ENCODE peak calls at places on chromosome X, in ten cellular contexts. One of them, this sample, is unnamed.

GRCh38 chrX:40097492-40098263 is at the start of gene BCOR:
- DNase-seq in colonic mucosa: peak; percentile 81
- DNase-seq in tibial nerve: no peak
- DNase-seq in hepatocyte: peak; percentile 89
- DNase-seq in left lung: peak; percentile 88
- DNase-seq in cardiac muscle cell: peak; percentile 83
- DNase-seq in upper lobe of right lung: peak; percentile 91
- DNase-seq in fibroblast of mammary gland: no peak
- DNase-seq in A549: peak; percentile 80
- DNase-seq in aorta: peak; percentile 86
- DNase-seq in this sample: no peak

GRCh38 chrX:15471016-15471415 is 22.1 kb downstream of the PIR start:
- DNase-seq in upper lobe of right lung: no peak
- DNase-seq in hepatocyte: peak; percentile 84
- DNase-seq in fibroblast of mammary gland: peak; percentile 75
- DNase-seq in cardiac muscle cell: peak; percentile 73
- DNase-seq in aorta: peak; percentile 64
- DNase-seq in A549: peak; percentile 70
- DNase-seq in colonic mucosa: peak; percentile 69
- DNase-seq in tibial nerve: peak; percentile 19
- DNase-seq in left lung: no peak
- DNase-seq in this sample: no peak

GRCh38 chrX:134236690-134237362 is at the start of gene CCDC160:
- DNase-seq in fibroblast of mammary gland: peak; percentile 4
- DNase-seq in hepatocyte: peak; percentile 68
- DNase-seq in cardiac muscle cell: peak; percentile 96
- DNase-seq in upper lobe of right lung: peak; percentile 73
- DNase-seq in left lung: peak; percentile 78
- DNase-seq in A549: peak; percentile 7
- DNase-seq in tibial nerve: peak; percentile 14
- DNase-seq in colonic mucosa: peak; percentile 25
- DNase-seq in aorta: peak; percentile 58
- DNase-seq in this sample: no peak

GRCh38 chrX:56025872-56026571 is 206.1 kb upstream of the KLF8 start:
- DNase-seq in cardiac muscle cell: no peak
- DNase-seq in left lung: no peak
- DNase-seq in aorta: no peak
- DNase-seq in A549: peak; percentile 22
- DNase-seq in fibroblast of mammary gland: no peak
- DNase-seq in upper lobe of right lung: no peak
- DNase-seq in colonic mucosa: no peak
- DNase-seq in hepatocyte: no peak
- DNase-seq in tibial nerve: no peak
- DNase-seq in this sample: no peak

GRCh38 chrX:99933865-99934264 is 476.2 kb downstream of the PCDH19 start:
- DNase-seq in tibial nerve: no peak
- DNase-seq in upper lobe of right lung: no peak
- DNase-seq in cardiac muscle cell: no peak
- DNase-seq in fibroblast of mammary gland: no peak
- DNase-seq in A549: no peak
- DNase-seq in aorta: no peak
- DNase-seq in left lung: no peak
- DNase-seq in colonic mucosa: no peak
- DNase-seq in hepatocyte: no peak
- DNase-seq in this sample: no peak

GRCh38 chrX:46485897-46486296 is 59.3 kb downstream of the ZNF674 start:
- DNase-seq in hepatocyte: no peak
- DNase-seq in left lung: no peak
- DNase-seq in upper lobe of right lung: no peak
- DNase-seq in tibial nerve: no peak
- DNase-seq in aorta: no peak
- DNase-seq in cardiac muscle cell: no peak
- DNase-seq in A549: no peak
- DNase-seq in fibroblast of mammary gland: no peak
- DNase-seq in colonic mucosa: no peak
- DNase-seq in this sample: no peak

GRCh38 chrX:45767021-45767491 is 566.4 kb upstream of the DIPK2B start:
- DNase-seq in cardiac muscle cell: no peak
- DNase-seq in A549: peak; percentile 30
- DNase-seq in fibroblast of mammary gland: peak; percentile 55
- DNase-seq in colonic mucosa: no peak
- DNase-seq in aorta: no peak
- DNase-seq in upper lobe of right lung: no peak
- DNase-seq in tibial nerve: no peak
- DNase-seq in hepatocyte: no peak
- DNase-seq in left lung: no peak
- DNase-seq in this sample: no peak

GRCh38 chrX:24494544-24495113 is 29.5 kb downstream of the PDK3 start:
- DNase-seq in aorta: no peak
- DNase-seq in fibroblast of mammary gland: peak; percentile 72
- DNase-seq in colonic mucosa: peak; percentile 71
- DNase-seq in tibial nerve: no peak
- DNase-seq in left lung: no peak
- DNase-seq in upper lobe of right lung: no peak
- DNase-seq in A549: peak; percentile 74
- DNase-seq in hepatocyte: peak; percentile 79
- DNase-seq in cardiac muscle cell: no peak
- DNase-seq in this sample: no peak

GRCh38 chrX:123993904-123994635 is 32.6 kb downstream of the STAG2 start:
- DNase-seq in cardiac muscle cell: no peak
- DNase-seq in fibroblast of mammary gland: no peak
- DNase-seq in left lung: no peak
- DNase-seq in colonic mucosa: no peak
- DNase-seq in hepatocyte: no peak
- DNase-seq in A549: no peak
- DNase-seq in aorta: no peak
- DNase-seq in upper lobe of right lung: no peak
- DNase-seq in tibial nerve: no peak
- DNase-seq in this sample: no peak

GRCh38 chrX:11364835-11365234 is 71.6 kb downstream of the AMELX start:
- DNase-seq in colonic mucosa: no peak
- DNase-seq in cardiac muscle cell: no peak
- DNase-seq in fibroblast of mammary gland: no peak
- DNase-seq in upper lobe of right lung: no peak
- DNase-seq in left lung: no peak
- DNase-seq in aorta: no peak
- DNase-seq in A549: no peak
- DNase-seq in hepatocyte: no peak
- DNase-seq in tibial nerve: no peak
- DNase-seq in this sample: no peak

DNA sequence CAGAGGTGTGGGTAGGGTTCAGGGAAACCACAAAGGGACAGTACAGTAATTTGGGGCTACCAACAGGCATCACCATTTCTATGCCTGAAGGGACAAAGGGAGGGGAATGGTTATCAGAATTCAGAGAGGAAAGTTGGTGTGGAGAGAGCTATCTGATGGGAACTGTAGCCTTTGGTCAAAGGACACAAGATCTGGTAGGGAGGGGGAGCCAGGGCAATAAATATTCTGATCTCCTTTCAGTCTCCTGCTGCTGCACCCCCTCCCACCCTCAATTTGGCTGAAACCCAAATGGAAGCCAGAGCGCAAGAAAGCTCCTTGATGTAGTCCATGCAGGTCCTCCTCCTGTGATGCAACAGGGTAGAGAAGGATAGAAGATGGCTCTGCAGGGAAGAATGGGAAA is 14.6 kb downstream of the PGK1 start:
- DNase-seq in tibial nerve: no peak
- DNase-seq in aorta: no peak
- DNase-seq in fibroblast of mammary gland: no peak
- DNase-seq in cardiac muscle cell: no peak
- DNase-seq in colonic mucosa: no peak
- DNase-seq in hepatocyte: no peak
- DNase-seq in left lung: no peak
- DNase-seq in upper lobe of right lung: no peak
- DNase-seq in A549: no peak
- DNase-seq in this sample: no peak
- H3K4me3 ChIP-seq in tibial nerve: no peak overlapping the region
- H3K4me3 ChIP-seq in aorta: no peak overlapping the region
- H3K4me3 ChIP-seq in fibroblast of mammary gland: no peak overlapping the region
- H3K4me3 ChIP-seq in cardiac muscle cell: no peak overlapping the region
- H3K4me3 ChIP-seq in colonic mucosa: no peak overlapping the region
- H3K4me3 ChIP-seq in hepatocyte: no peak overlapping the region
- H3K4me3 ChIP-seq in left lung: no peak overlapping the region
- H3K4me3 ChIP-seq in upper lobe of right lung: no peak overlapping the region
- H3K4me3 ChIP-seq in A549: no peak overlapping the region
- H3K4me3 ChIP-seq in this sample: no peak overlapping the region

GRCh38 chrX:418927-419729 is 32.4 kb upstream of the PPP2R3B start:
- DNase-seq in hepatocyte: no peak
- DNase-seq in cardiac muscle cell: no peak
- DNase-seq in colonic mucosa: no peak
- DNase-seq in aorta: peak; percentile 24
- DNase-seq in upper lobe of right lung: no peak
- DNase-seq in fibroblast of mammary gland: no peak
- DNase-seq in tibial nerve: no peak
- DNase-seq in A549: no peak
- DNase-seq in left lung: peak; percentile 76
- DNase-seq in this sample: no peak

GRCh38 chrX:410296-410695 is 23.6 kb upstream of the PPP2R3B start:
- DNase-seq in A549: no peak
- DNase-seq in cardiac muscle cell: no peak
- DNase-seq in upper lobe of right lung: no peak
- DNase-seq in left lung: peak; percentile 51
- DNase-seq in aorta: no peak
- DNase-seq in tibial nerve: no peak
- DNase-seq in colonic mucosa: no peak
- DNase-seq in fibroblast of mammary gland: no peak
- DNase-seq in hepatocyte: no peak
- DNase-seq in this sample: no peak

GRCh38 chrX:413322-414201 is 26.9 kb upstream of the PPP2R3B start:
- DNase-seq in A549: no peak
- DNase-seq in fibroblast of mammary gland: no peak
- DNase-seq in hepatocyte: no peak
- DNase-seq in cardiac muscle cell: peak; percentile 69
- DNase-seq in colonic mucosa: no peak
- DNase-seq in tibial nerve: no peak
- DNase-seq in upper lobe of right lung: no peak
- DNase-seq in left lung: peak; percentile 68
- DNase-seq in aorta: peak; percentile 54
- DNase-seq in this sample: no peak
- H3K4me3 ChIP-seq in A549: no peak overlapping the region
- H3K4me3 ChIP-seq in fibroblast of mammary gland: no peak overlapping the region
- H3K4me3 ChIP-seq in hepatocyte: no peak overlapping the region
- H3K4me3 ChIP-seq in cardiac muscle cell: no peak overlapping the region
- H3K4me3 ChIP-seq in colonic mucosa: no peak overlapping the region
- H3K4me3 ChIP-seq in tibial nerve: no peak overlapping the region
- H3K4me3 ChIP-seq in upper lobe of right lung: peak overlapping the region; percentile 17
- H3K4me3 ChIP-seq in left lung: no peak overlapping the region
- H3K4me3 ChIP-seq in aorta: peak overlapping the region; percentile 3
- H3K4me3 ChIP-seq in this sample: peak overlapping the region; percentile 41

GRCh38 chrX:97498093-97498492 is 614.4 kb downstream of the RPA4 start:
- DNase-seq in colonic mucosa: no peak
- DNase-seq in aorta: no peak
- DNase-seq in hepatocyte: no peak
- DNase-seq in tibial nerve: no peak
- DNase-seq in cardiac muscle cell: no peak
- DNase-seq in upper lobe of right lung: no peak
- DNase-seq in fibroblast of mammary gland: no peak
- DNase-seq in A549: no peak
- DNase-seq in left lung: no peak
- DNase-seq in this sample: no peak

GRCh38 chrX:97490656-97491055 is 606.9 kb downstream of the RPA4 start:
- DNase-seq in left lung: no peak
- DNase-seq in hepatocyte: no peak
- DNase-seq in upper lobe of right lung: no peak
- DNase-seq in fibroblast of mammary gland: peak; percentile 2
- DNase-seq in tibial nerve: no peak
- DNase-seq in colonic mucosa: no peak
- DNase-seq in aorta: no peak
- DNase-seq in cardiac muscle cell: no peak
- DNase-seq in A549: no peak
- DNase-seq in this sample: no peak

GRCh38 chrX:97494756-97495372 is 611.2 kb downstream of the RPA4 start:
- DNase-seq in colonic mucosa: no peak
- DNase-seq in upper lobe of right lung: no peak
- DNase-seq in cardiac muscle cell: no peak
- DNase-seq in aorta: no peak
- DNase-seq in tibial nerve: no peak
- DNase-seq in fibroblast of mammary gland: no peak
- DNase-seq in A549: no peak
- DNase-seq in hepatocyte: no peak
- DNase-seq in left lung: no peak
- DNase-seq in this sample: no peak
- H3K4me3 ChIP-seq in colonic mucosa: no peak overlapping the region
- H3K4me3 ChIP-seq in upper lobe of right lung: no peak overlapping the region
- H3K4me3 ChIP-seq in cardiac muscle cell: no peak overlapping the region
- H3K4me3 ChIP-seq in aorta: no peak overlapping the region
- H3K4me3 ChIP-seq in tibial nerve: no peak overlapping the region
- H3K4me3 ChIP-seq in fibroblast of mammary gland: no peak overlapping the region
- H3K4me3 ChIP-seq in A549: no peak overlapping the region
- H3K4me3 ChIP-seq in hepatocyte: no peak overlapping the region
- H3K4me3 ChIP-seq in left lung: no peak overlapping the region
- H3K4me3 ChIP-seq in this sample: no peak overlapping the region

GRCh38 chrX:131764224-131764623 is 220.3 kb downstream of the OR13H1 start:
- DNase-seq in cardiac muscle cell: no peak
- DNase-seq in hepatocyte: no peak
- DNase-seq in tibial nerve: no peak
- DNase-seq in fibroblast of mammary gland: peak; percentile 42
- DNase-seq in left lung: no peak
- DNase-seq in colonic mucosa: no peak
- DNase-seq in aorta: no peak
- DNase-seq in A549: no peak
- DNase-seq in upper lobe of right lung: no peak
- DNase-seq in this sample: no peak

GRCh38 chrX:131762802-131763234 is 218.9 kb downstream of the OR13H1 start:
- DNase-seq in colonic mucosa: peak; percentile 78
- DNase-seq in left lung: no peak
- DNase-seq in tibial nerve: no peak
- DNase-seq in A549: peak; percentile 87
- DNase-seq in upper lobe of right lung: no peak
- DNase-seq in aorta: peak; percentile 57
- DNase-seq in cardiac muscle cell: no peak
- DNase-seq in fibroblast of mammary gland: peak; percentile 78
- DNase-seq in hepatocyte: no peak
- DNase-seq in this sample: no peak

DNA sequence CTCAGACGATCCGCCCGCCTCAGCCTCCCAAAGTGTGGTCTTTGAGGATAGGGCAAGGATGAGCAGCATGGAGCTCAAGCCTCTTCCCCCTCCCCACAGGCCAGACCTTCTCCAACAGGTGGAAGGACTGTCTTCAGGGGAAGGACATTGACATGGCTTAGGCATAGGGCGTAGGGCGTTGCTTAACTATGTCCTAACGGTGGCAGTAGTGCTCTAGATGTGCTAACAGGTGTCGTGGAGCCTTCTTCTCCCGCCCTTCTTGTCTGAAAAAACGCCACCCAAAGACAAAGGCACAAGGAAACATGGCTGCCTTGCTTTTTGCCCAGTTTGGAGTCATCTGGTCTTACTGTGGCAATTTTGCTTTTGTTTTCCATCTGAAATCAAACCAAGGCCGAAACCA is 219.8 kb downstream of the OR13H1 start:
- DNase-seq in hepatocyte: no peak
- DNase-seq in left lung: no peak
- DNase-seq in fibroblast of mammary gland: peak; percentile 83
- DNase-seq in colonic mucosa: peak; percentile 89
- DNase-seq in cardiac muscle cell: no peak
- DNase-seq in upper lobe of right lung: no peak
- DNase-seq in A549: peak; percentile 94
- DNase-seq in aorta: peak; percentile 77
- DNase-seq in tibial nerve: no peak
- DNase-seq in this sample: no peak
- H3K4me3 ChIP-seq in hepatocyte: no peak overlapping the region
- H3K4me3 ChIP-seq in left lung: no peak overlapping the region
- H3K4me3 ChIP-seq in fibroblast of mammary gland: peak overlapping the region; percentile 24
- H3K4me3 ChIP-seq in colonic mucosa: peak overlapping the region; percentile 33
- H3K4me3 ChIP-seq in cardiac muscle cell: no peak overlapping the region
- H3K4me3 ChIP-seq in upper lobe of right lung: no peak overlapping the region
- H3K4me3 ChIP-seq in A549: peak overlapping the region; percentile 40
- H3K4me3 ChIP-seq in aorta: peak overlapping the region; percentile 4
- H3K4me3 ChIP-seq in tibial nerve: peak overlapping the region; percentile 23
- H3K4me3 ChIP-seq in this sample: peak overlapping the region; percentile 47